ENCODE peak calls at places on chromosomes 11 and 22, in six cellular contexts. W is endothelial cell of umbilical vein, J is K562, S is fibroblast of mammary gland, D is GM12865, R is mucosa of descending colon. A is an unnamed sample.

GRCh38 chr22:29031236-29031982 is 30.2 kb downstream of the C22orf31 start:
- DNase-seq in W (peak), J (peak), S (peak), D (no peak), R (peak), A (peak)

GRCh38 chr22:28801845-28802594 is 1.7 kb upstream of the XBP1 start:
- DNase-seq in W (peak), J (peak), S (peak), D (peak), R (no peak), A (no peak)

GRCh38 chr11:43367382-43368178 is 8.9 kb downstream of the TTC17 start:
- DNase-seq in W (no peak), J (peak), S (no peak), D (peak), R (no peak), A (no peak)

GRCh38 chr11:91248199-91248807 is 976.3 kb upstream of the FAT3 start:
- DNase-seq in W (peak), J (peak), S (peak), D (peak), R (no peak), A (peak)

GRCh38 chr11:44243633-44244343 is 66.2 kb downstream of the ALX4 start:
- DNase-seq in W (peak), J (peak), S (peak), D (no peak), R (no peak), A (peak)

GRCh38 chr11:114399903-114400221 is 449 bp downstream of the C11orf71 start:
- DNase-seq in W (no peak), J (peak), S (no peak), D (no peak), R (no peak), A (peak)

GRCh38 chr22:42919199-42919598 is 62.1 kb upstream of the ARFGAP3 start:
- DNase-seq in W (no peak), J (peak), S (no peak), D (no peak), R (no peak), A (peak)

GRCh38 chr22:21446827-21447690 is 20.1 kb upstream of the TMEM191C start:
- DNase-seq in W (no peak), J (no peak), S (no peak), D (no peak), R (peak), A (no peak)

GRCh38 chr11:91299980-91300379 is 924.6 kb upstream of the FAT3 start:
- DNase-seq in W (no peak), J (no peak), S (peak), D (peak), R (no peak), A (peak)

GRCh38 chr11:131787119-131787518 is 416.7 kb downstream of the NTM start:
- DNase-seq in W (no peak), J (no peak), S (no peak), D (no peak), R (no peak), A (no peak)

GRCh38 chr11:67301951-67302516 is 1.3 kb upstream of the SSH3 start:
- DNase-seq in W (no peak), J (no peak), S (peak), D (no peak), R (peak), A (peak)

GRCh38 chr11:27416568-27417176 is 53.7 kb upstream of the CCDC34 start:
- DNase-seq in W (no peak), J (no peak), S (no peak), D (no peak), R (no peak), A (no peak)

GRCh38 chr11:35302388-35302787 is 117.0 kb downstream of the SLC1A2 start:
- DNase-seq in W (no peak), J (no peak), S (peak), D (no peak), R (no peak), A (peak)

GRCh38 chr11:83162377-83162776 is 5.4 kb downstream of the PCF11 start:
- DNase-seq in W (no peak), J (no peak), S (peak), D (peak), R (no peak), A (no peak)

GRCh38 chr11:133163463-133164419 is 368.6 kb downstream of the OPCML start:
- DNase-seq in W (no peak), J (peak), S (peak), D (peak), R (no peak), A (no peak)

GRCh38 chr22:25351631-25352293 is 132.3 kb downstream of the CRYBB2 start:
- DNase-seq in W (no peak), J (no peak), S (no peak), D (no peak), R (no peak), A (no peak)

GRCh38 chr11:120057595-120058581 is 80.0 kb downstream of the TRIM29 start:
- DNase-seq in W (no peak), J (no peak), S (peak), D (no peak), R (no peak), A (peak)

GRCh38 chr11:78961938-78962701 is 387.5 kb upstream of the NARS2 start:
- DNase-seq in W (peak), J (peak), S (peak), D (peak), R (no peak), A (no peak)

GRCh38 chr22:39348909-39349505 is 784 bp upstream of the SYNGR1 start:
- DNase-seq in W (no peak), J (no peak), S (no peak), D (no peak), R (no peak), A (no peak)

GRCh38 chr11:612201-612960 is 3.4 kb downstream of the IRF7 start:
- DNase-seq in W (no peak), J (no peak), S (peak), D (peak), R (peak), A (peak)

GRCh38 chr11:126310229-126310991 is 6.5 kb downstream of the DCPS start:
- DNase-seq in W (peak), J (peak), S (peak), D (peak), R (peak), A (peak)

GRCh38 chr11:68009391-68010000 is 631 bp upstream of the ALDH3B1 start:
- DNase-seq in W (peak), J (peak), S (peak), D (peak), R (peak), A (peak)

GRCh38 chr22:17102297-17102667 is 17.5 kb downstream of the IL17RA start:
- DNase-seq in W (no peak), J (peak), S (no peak), D (no peak), R (no peak), A (no peak)

GRCh38 chr22:20566420-20567260 is 59.2 kb downstream of the MED15 start:
- DNase-seq in W (no peak), J (no peak), S (peak), D (no peak), R (peak), A (peak)

GRCh38 chr11:20247540-20248138 is 87.4 kb upstream of the DBX1 start:
- DNase-seq in W (no peak), J (no peak), S (no peak), D (no peak), R (no peak), A (no peak)

GRCh38 chr22:47497666-47498065 is 735.2 kb downstream of the TBC1D22A start:
- DNase-seq in W (no peak), J (no peak), S (no peak), D (no peak), R (no peak), A (no peak)

GRCh38 chr11:129146196-129146595 is 45.9 kb downstream of the ARHGAP32 start:
- DNase-seq in W (no peak), J (no peak), S (peak), D (no peak), R (no peak), A (peak)

GRCh38 chr11:37107415-37107814 is 509.4 kb upstream of the RAG2 start:
- DNase-seq in W (no peak), J (no peak), S (no peak), D (no peak), R (no peak), A (no peak)

DNA sequence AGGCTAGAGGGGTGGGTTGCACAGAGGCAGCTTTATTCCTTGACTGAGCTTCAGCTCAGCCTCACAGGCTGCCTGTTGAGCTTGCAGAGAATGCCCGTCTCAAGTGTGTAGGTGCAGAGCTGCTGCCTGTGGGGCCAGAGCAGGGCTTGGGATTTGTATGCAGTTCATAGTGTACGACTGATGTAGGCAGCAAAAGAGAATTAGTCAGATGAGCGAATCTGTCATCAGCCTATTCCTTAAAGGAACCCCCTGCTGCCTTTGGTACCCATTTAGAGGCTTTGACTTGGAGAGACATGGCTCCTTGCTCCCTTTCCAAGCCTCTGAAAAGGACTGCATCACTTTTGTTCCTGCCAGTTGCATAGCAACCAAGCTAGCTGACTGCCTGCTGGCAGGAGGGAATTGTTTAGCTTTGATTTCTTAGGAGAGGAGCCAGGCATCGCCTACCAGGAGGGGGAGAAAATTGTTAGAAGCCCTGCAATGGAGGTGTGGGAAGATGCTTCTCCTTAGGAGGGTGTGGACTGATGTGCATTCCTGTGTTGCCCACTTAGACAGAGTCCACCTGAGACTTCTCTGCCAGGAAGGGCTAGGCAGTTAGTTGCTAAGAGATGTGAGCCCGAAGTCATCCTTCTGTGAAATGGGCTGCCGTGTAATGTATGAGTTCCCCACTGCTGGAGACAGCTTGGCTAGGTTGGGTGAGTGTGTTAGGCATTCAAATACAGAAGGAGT is 10.9 kb downstream of the ACO2 start:
- DNase-seq in W (no peak), J (no peak), S (peak), D (no peak), R (no peak), A (peak)
- TF ChIP-seq CTCF in W (no peak), J (no peak), S (no peak), D (no peak), R (no peak), A (no peak)

GRCh38 chr11:59106363-59107336 is at the start of gene FAM111B:
- DNase-seq in W (peak), J (peak), S (peak), D (peak), R (peak), A (peak)
- TF ChIP-seq CTCF in W (no peak), J (no peak), S (no peak), D (peak), R (no peak), A (no peak)

GRCh38 chr11:46896719-46897406 is 21.5 kb downstream of the LRP4 start:
- DNase-seq in W (peak), J (peak), S (peak), D (peak), R (no peak), A (peak)
- TF ChIP-seq CTCF in W (peak), J (peak), S (peak), D (peak), R (no peak), A (peak)

GRCh38 chr11:32428665-32429293 is 6.6 kb downstream of the WT1 start:
- DNase-seq in W (no peak), J (no peak), S (no peak), D (no peak), R (no peak), A (no peak)

GRCh38 chr11:32431657-32432056 is 3.7 kb downstream of the WT1 start:
- DNase-seq in W (no peak), J (no peak), S (no peak), D (no peak), R (no peak), A (no peak)

GRCh38 chr11:32432565-32433248 is 2.6 kb downstream of the WT1 start:
- DNase-seq in W (no peak), J (peak), S (no peak), D (no peak), R (no peak), A (no peak)

GRCh38 chr11:32429477-32429876 is 5.9 kb downstream of the WT1 start:
- DNase-seq in W (no peak), J (no peak), S (no peak), D (no peak), R (no peak), A (no peak)

GRCh38 chr11:32430586-32431357 is 4.6 kb downstream of the WT1 start:
- DNase-seq in W (no peak), J (no peak), S (no peak), D (no peak), R (no peak), A (no peak)
- TF ChIP-seq CTCF in W (no peak), J (no peak), S (peak), D (no peak), R (no peak), A (no peak)

A was measured in MCF 10A.